ENCODE peak calls at places on chromosomes 1 and 21, in eight cellular contexts. One of them, this sample, is unnamed. For H3K36me3, the result is how much of the 10 kb centered on the place peaks cover.

GRCh38 chr1:116373451-116374339 is 651 bp downstream of the ATP1A1 start:
- DNase-seq in HCT116: no peak
- DNase-seq in lung: peak
- DNase-seq in bronchial epithelial cell: peak
- DNase-seq in CD8-positive, alpha-beta T cell: peak
- DNase-seq in neural progenitor cell: peak
- DNase-seq in PC-3: peak
- DNase-seq in GM23338: peak
- DNase-seq in this sample: peak

GRCh38 chr1:145884675-145885074 is 991 bp downstream of the ANKRD35 start:
- DNase-seq in HCT116: no peak
- DNase-seq in GM23338: no peak
- DNase-seq in bronchial epithelial cell: peak
- DNase-seq in neural progenitor cell: no peak
- DNase-seq in lung: no peak
- DNase-seq in CD8-positive, alpha-beta T cell: no peak
- DNase-seq in PC-3: no peak
- DNase-seq in this sample: no peak

GRCh38 chr1:2358651-2359640 is 32.4 kb downstream of the MORN1 start:
- DNase-seq in bronchial epithelial cell: no peak
- DNase-seq in HCT116: no peak
- DNase-seq in PC-3: no peak
- DNase-seq in GM23338: no peak
- DNase-seq in CD8-positive, alpha-beta T cell: no peak
- DNase-seq in neural progenitor cell: no peak
- DNase-seq in lung: no peak
- DNase-seq in this sample: no peak

GRCh38 chr1:94746635-94747525 is 73.3 kb upstream of the SLC44A3 start:
- DNase-seq in PC-3: no peak
- DNase-seq in lung: no peak
- DNase-seq in neural progenitor cell: peak
- DNase-seq in CD8-positive, alpha-beta T cell: no peak
- DNase-seq in bronchial epithelial cell: no peak
- DNase-seq in GM23338: no peak
- DNase-seq in HCT116: no peak
- DNase-seq in this sample: no peak

GRCh38 chr1:247845693-247846017 is 4.0 kb upstream of the OR11L1 start:
- DNase-seq in HCT116: no peak
- DNase-seq in bronchial epithelial cell: no peak
- DNase-seq in neural progenitor cell: no peak
- DNase-seq in CD8-positive, alpha-beta T cell: no peak
- DNase-seq in GM23338: no peak
- DNase-seq in PC-3: no peak
- DNase-seq in lung: no peak
- DNase-seq in this sample: no peak

GRCh38 chr1:26597629-26598039 is 68.1 kb downstream of the RPS6KA1 start:
- DNase-seq in GM23338: peak
- DNase-seq in bronchial epithelial cell: peak
- DNase-seq in lung: no peak
- DNase-seq in CD8-positive, alpha-beta T cell: no peak
- DNase-seq in neural progenitor cell: peak
- DNase-seq in PC-3: peak
- DNase-seq in HCT116: peak
- DNase-seq in this sample: no peak

GRCh38 chr1:240947438-240948224 is 335.7 kb upstream of the GREM2 start:
- DNase-seq in neural progenitor cell: no peak
- DNase-seq in PC-3: no peak
- DNase-seq in bronchial epithelial cell: no peak
- DNase-seq in GM23338: no peak
- DNase-seq in HCT116: no peak
- DNase-seq in CD8-positive, alpha-beta T cell: no peak
- DNase-seq in lung: no peak
- DNase-seq in this sample: no peak

GRCh38 chr1:53344921-53345838 is 17.3 kb upstream of the LRP8 start:
- DNase-seq in neural progenitor cell: no peak
- DNase-seq in PC-3: no peak
- DNase-seq in HCT116: no peak
- DNase-seq in bronchial epithelial cell: no peak
- DNase-seq in GM23338: no peak
- DNase-seq in CD8-positive, alpha-beta T cell: no peak
- DNase-seq in lung: no peak
- DNase-seq in this sample: peak

GRCh38 chr1:200535605-200536004 is 84.9 kb downstream of the KIF14 start:
- DNase-seq in bronchial epithelial cell: peak
- DNase-seq in PC-3: peak
- DNase-seq in HCT116: peak
- DNase-seq in GM23338: peak
- DNase-seq in neural progenitor cell: peak
- DNase-seq in lung: no peak
- DNase-seq in CD8-positive, alpha-beta T cell: no peak
- DNase-seq in this sample: no peak

GRCh38 chr1:33986389-33987095 is 122.7 kb downstream of the HMGB4 start:
- DNase-seq in CD8-positive, alpha-beta T cell: no peak
- DNase-seq in bronchial epithelial cell: peak
- DNase-seq in HCT116: no peak
- DNase-seq in neural progenitor cell: no peak
- DNase-seq in lung: peak
- DNase-seq in PC-3: no peak
- DNase-seq in GM23338: no peak
- DNase-seq in this sample: no peak

GRCh38 chr1:236501093-236501492 is 22.7 kb upstream of the LGALS8 start:
- DNase-seq in GM23338: no peak
- DNase-seq in CD8-positive, alpha-beta T cell: no peak
- DNase-seq in PC-3: no peak
- DNase-seq in neural progenitor cell: no peak
- DNase-seq in bronchial epithelial cell: no peak
- DNase-seq in lung: no peak
- DNase-seq in HCT116: no peak
- DNase-seq in this sample: no peak

GRCh38 chr1:164748253-164748899 is 189.4 kb downstream of the PBX1 start:
- DNase-seq in HCT116: peak
- DNase-seq in lung: no peak
- DNase-seq in neural progenitor cell: peak
- DNase-seq in bronchial epithelial cell: peak
- DNase-seq in GM23338: no peak
- DNase-seq in CD8-positive, alpha-beta T cell: no peak
- DNase-seq in PC-3: peak
- DNase-seq in this sample: no peak

GRCh38 chr1:66532214-66532613 is 1.7 kb upstream of the SGIP1 start:
- DNase-seq in CD8-positive, alpha-beta T cell: no peak
- DNase-seq in HCT116: no peak
- DNase-seq in lung: no peak
- DNase-seq in bronchial epithelial cell: no peak
- DNase-seq in PC-3: no peak
- DNase-seq in GM23338: no peak
- DNase-seq in neural progenitor cell: no peak
- DNase-seq in this sample: no peak

GRCh38 chr1:211680752-211681327 is 5.4 kb upstream of the NEK2 start:
- DNase-seq in bronchial epithelial cell: peak
- DNase-seq in neural progenitor cell: peak
- DNase-seq in PC-3: peak
- DNase-seq in HCT116: peak
- DNase-seq in lung: no peak
- DNase-seq in GM23338: peak
- DNase-seq in CD8-positive, alpha-beta T cell: peak
- DNase-seq in this sample: peak

GRCh38 chr1:156052862-156053769 is 482 bp downstream of the UBQLN4 start:
- DNase-seq in HCT116: peak
- DNase-seq in neural progenitor cell: peak
- DNase-seq in GM23338: peak
- DNase-seq in PC-3: peak
- DNase-seq in CD8-positive, alpha-beta T cell: peak
- DNase-seq in bronchial epithelial cell: peak
- DNase-seq in lung: peak
- DNase-seq in this sample: peak

GRCh38 chr1:240190881-240191385 is 99.2 kb downstream of the FMN2 start:
- DNase-seq in lung: no peak
- DNase-seq in bronchial epithelial cell: peak
- DNase-seq in CD8-positive, alpha-beta T cell: no peak
- DNase-seq in PC-3: peak
- DNase-seq in neural progenitor cell: peak
- DNase-seq in HCT116: no peak
- DNase-seq in GM23338: peak
- DNase-seq in this sample: no peak

GRCh38 chr1:178328728-178329127 is 168.0 kb downstream of the CLEC20A start:
- DNase-seq in PC-3: no peak
- DNase-seq in HCT116: no peak
- DNase-seq in lung: no peak
- DNase-seq in neural progenitor cell: no peak
- DNase-seq in GM23338: no peak
- DNase-seq in bronchial epithelial cell: no peak
- DNase-seq in CD8-positive, alpha-beta T cell: no peak
- DNase-seq in this sample: no peak

GRCh38 chr1:178330848-178331497 is 165.8 kb downstream of the CLEC20A start:
- DNase-seq in neural progenitor cell: no peak
- DNase-seq in CD8-positive, alpha-beta T cell: no peak
- DNase-seq in GM23338: no peak
- DNase-seq in bronchial epithelial cell: no peak
- DNase-seq in HCT116: no peak
- DNase-seq in lung: no peak
- DNase-seq in PC-3: no peak
- DNase-seq in this sample: no peak

DNA sequence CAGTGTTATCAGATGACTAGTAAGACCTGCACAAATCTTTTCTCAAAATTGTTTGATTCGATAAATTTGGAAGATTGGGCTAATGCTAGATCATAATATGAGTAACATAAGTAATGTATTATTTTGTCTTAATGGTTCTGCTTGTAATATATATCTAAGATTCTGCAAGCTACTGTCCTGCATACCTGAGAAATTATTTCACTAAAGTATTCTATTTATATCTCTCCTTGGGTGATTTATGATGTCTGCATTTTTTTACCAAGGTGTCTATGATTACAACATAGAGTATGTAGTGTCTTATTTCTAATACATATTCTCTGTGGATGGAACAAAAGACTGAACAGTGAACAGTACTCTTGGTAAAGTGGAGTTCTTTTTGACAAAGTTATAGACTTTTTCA is 166.6 kb downstream of the CLEC20A start:
- DNase-seq in PC-3: peak
- DNase-seq in lung: no peak
- DNase-seq in CD8-positive, alpha-beta T cell: no peak
- DNase-seq in bronchial epithelial cell: peak
- DNase-seq in GM23338: no peak
- DNase-seq in neural progenitor cell: no peak
- DNase-seq in HCT116: no peak
- DNase-seq in this sample: no peak
- TF ChIP-seq CTCF in PC-3: no peak
- TF ChIP-seq CTCF in lung: no peak
- TF ChIP-seq CTCF in CD8-positive, alpha-beta T cell: no peak
- TF ChIP-seq CTCF in bronchial epithelial cell: no peak
- TF ChIP-seq CTCF in GM23338: no peak
- TF ChIP-seq CTCF in neural progenitor cell: no peak
- TF ChIP-seq CTCF in HCT116: no peak
- TF ChIP-seq CTCF in this sample: no peak

GRCh38 chr1:50644447-50645105 is 221.3 kb upstream of the DMRTA2 start:
- DNase-seq in CD8-positive, alpha-beta T cell: no peak
- DNase-seq in HCT116: no peak
- DNase-seq in neural progenitor cell: no peak
- DNase-seq in PC-3: no peak
- DNase-seq in GM23338: peak
- DNase-seq in bronchial epithelial cell: peak
- DNase-seq in lung: no peak
- DNase-seq in this sample: no peak
- H3K4me3 ChIP-seq in CD8-positive, alpha-beta T cell: no peak
- H3K4me3 ChIP-seq in HCT116: no peak
- H3K4me3 ChIP-seq in neural progenitor cell: no peak
- H3K4me3 ChIP-seq in PC-3: no peak
- H3K4me3 ChIP-seq in GM23338: no peak
- H3K4me3 ChIP-seq in bronchial epithelial cell: no peak
- H3K4me3 ChIP-seq in lung: no peak
- H3K4me3 ChIP-seq in this sample: no peak

GRCh38 chr21:42760977-42761751 is 107.7 kb downstream of the PDE9A start:
- DNase-seq in HCT116: no peak
- DNase-seq in neural progenitor cell: no peak
- DNase-seq in lung: no peak
- DNase-seq in PC-3: no peak
- DNase-seq in bronchial epithelial cell: no peak
- DNase-seq in GM23338: no peak
- DNase-seq in CD8-positive, alpha-beta T cell: no peak
- DNase-seq in this sample: no peak
- H3K36me3 ChIP-seq in HCT116: under half
- H3K36me3 ChIP-seq in neural progenitor cell: under half
- H3K36me3 ChIP-seq in lung: under half
- H3K36me3 ChIP-seq in PC-3: under half
- H3K36me3 ChIP-seq in bronchial epithelial cell: under half
- H3K36me3 ChIP-seq in GM23338: under half
- H3K36me3 ChIP-seq in CD8-positive, alpha-beta T cell: under half
- H3K36me3 ChIP-seq in this sample: under half

DNA sequence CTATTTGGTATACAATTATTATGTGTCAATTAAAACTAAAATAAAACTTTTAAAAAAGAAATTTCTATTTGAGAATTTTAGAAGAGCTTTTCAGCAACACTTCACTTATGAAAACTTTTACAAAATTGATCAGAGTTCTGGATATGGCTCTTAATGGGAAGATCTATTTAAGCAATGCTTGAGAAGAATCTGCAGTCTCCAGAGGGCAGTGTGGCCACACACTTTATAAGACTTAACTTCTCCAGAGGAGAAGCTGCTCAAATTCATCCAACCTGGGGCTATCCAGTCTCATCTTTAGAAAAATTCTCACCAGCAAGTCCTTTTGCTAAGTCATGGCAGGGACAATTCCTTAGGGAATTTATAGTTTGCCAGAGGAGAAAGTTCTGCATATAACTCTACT is 25.2 kb upstream of the AGO1 start:
- DNase-seq in PC-3: peak
- DNase-seq in HCT116: peak
- DNase-seq in lung: no peak
- DNase-seq in bronchial epithelial cell: peak
- DNase-seq in CD8-positive, alpha-beta T cell: no peak
- DNase-seq in neural progenitor cell: peak
- DNase-seq in GM23338: peak
- DNase-seq in this sample: no peak
- TF ChIP-seq CTCF in PC-3: peak
- TF ChIP-seq CTCF in HCT116: peak
- TF ChIP-seq CTCF in lung: no peak
- TF ChIP-seq CTCF in bronchial epithelial cell: peak
- TF ChIP-seq CTCF in CD8-positive, alpha-beta T cell: no peak
- TF ChIP-seq CTCF in neural progenitor cell: peak
- TF ChIP-seq CTCF in GM23338: peak
- TF ChIP-seq CTCF in this sample: peak

This sample was measured in GM06990.